ENCODE peak calls at places on chromosome 1, in ten cellular contexts. One of them, this sample, is unnamed.

GRCh38 chr1:201874672-201875071 is 14.0 kb upstream of the SHISA4 start:
- DNase-seq in stimulated activated CD4-positive, alpha-beta T cell treated with anti-CD3 and anti-CD28 coated beads, Interleukin-1b, Interleukin-23, amount 100 ng/mL, for 48 hours: no peak
- DNase-seq in A172: no peak
- DNase-seq in activated T-cell treated with anti-CD3 and anti-CD28 coated beads, Interleukin-2, amount 50 U/mL, for 72 hours: no peak
- DNase-seq in midbrain: no peak
- DNase-seq in pancreas: no peak
- DNase-seq in omental fat pad: no peak
- DNase-seq in astrocyte of the cerebellum: no peak
- DNase-seq in T-helper 1 cell: no peak
- DNase-seq in germinal center: no peak
- DNase-seq in this sample: no peak

GRCh38 chr1:51956528-51957509 is 33.7 kb downstream of the RAB3B start:
- DNase-seq in midbrain: no peak
- DNase-seq in astrocyte of the cerebellum: no peak
- DNase-seq in T-helper 1 cell: no peak
- DNase-seq in A172: peak; percentile 41
- DNase-seq in germinal center: no peak
- DNase-seq in omental fat pad: no peak
- DNase-seq in activated T-cell treated with anti-CD3 and anti-CD28 coated beads, Interleukin-2, amount 50 U/mL, for 72 hours: no peak
- DNase-seq in stimulated activated CD4-positive, alpha-beta T cell treated with anti-CD3 and anti-CD28 coated beads, Interleukin-1b, Interleukin-23, amount 100 ng/mL, for 48 hours: no peak
- DNase-seq in pancreas: no peak
- DNase-seq in this sample: no peak

GRCh38 chr1:82086739-82087138 is 286.0 kb downstream of the ADGRL2 start:
- DNase-seq in astrocyte of the cerebellum: no peak
- DNase-seq in midbrain: no peak
- DNase-seq in T-helper 1 cell: no peak
- DNase-seq in stimulated activated CD4-positive, alpha-beta T cell treated with anti-CD3 and anti-CD28 coated beads, Interleukin-1b, Interleukin-23, amount 100 ng/mL, for 48 hours: no peak
- DNase-seq in germinal center: no peak
- DNase-seq in pancreas: no peak
- DNase-seq in activated T-cell treated with anti-CD3 and anti-CD28 coated beads, Interleukin-2, amount 50 U/mL, for 72 hours: no peak
- DNase-seq in omental fat pad: no peak
- DNase-seq in A172: peak; percentile 40
- DNase-seq in this sample: no peak

GRCh38 chr1:228333739-228334115 is 72.9 kb downstream of the TRIM11 start:
- DNase-seq in germinal center: no peak
- DNase-seq in stimulated activated CD4-positive, alpha-beta T cell treated with anti-CD3 and anti-CD28 coated beads, Interleukin-1b, Interleukin-23, amount 100 ng/mL, for 48 hours: no peak
- DNase-seq in midbrain: no peak
- DNase-seq in omental fat pad: no peak
- DNase-seq in activated T-cell treated with anti-CD3 and anti-CD28 coated beads, Interleukin-2, amount 50 U/mL, for 72 hours: no peak
- DNase-seq in astrocyte of the cerebellum: no peak
- DNase-seq in A172: no peak
- DNase-seq in pancreas: no peak
- DNase-seq in T-helper 1 cell: no peak
- DNase-seq in this sample: no peak

GRCh38 chr1:20417581-20417980 is 68.4 kb downstream of the CAMK2N1 start:
- DNase-seq in pancreas: no peak
- DNase-seq in T-helper 1 cell: no peak
- DNase-seq in astrocyte of the cerebellum: no peak
- DNase-seq in germinal center: no peak
- DNase-seq in omental fat pad: no peak
- DNase-seq in midbrain: no peak
- DNase-seq in A172: no peak
- DNase-seq in stimulated activated CD4-positive, alpha-beta T cell treated with anti-CD3 and anti-CD28 coated beads, Interleukin-1b, Interleukin-23, amount 100 ng/mL, for 48 hours: no peak
- DNase-seq in activated T-cell treated with anti-CD3 and anti-CD28 coated beads, Interleukin-2, amount 50 U/mL, for 72 hours: no peak
- DNase-seq in this sample: no peak

GRCh38 chr1:229558460-229559335 is at the start of gene ABCB10:
- DNase-seq in A172: peak; percentile 96
- DNase-seq in astrocyte of the cerebellum: peak; percentile 91
- DNase-seq in pancreas: peak; percentile 98
- DNase-seq in germinal center: peak; percentile 91
- DNase-seq in midbrain: peak; percentile 99
- DNase-seq in activated T-cell treated with anti-CD3 and anti-CD28 coated beads, Interleukin-2, amount 50 U/mL, for 72 hours: peak; percentile 92
- DNase-seq in T-helper 1 cell: peak; percentile 75
- DNase-seq in omental fat pad: peak; percentile 73
- DNase-seq in stimulated activated CD4-positive, alpha-beta T cell treated with anti-CD3 and anti-CD28 coated beads, Interleukin-1b, Interleukin-23, amount 100 ng/mL, for 48 hours: peak; percentile 89
- DNase-seq in this sample: peak; percentile 90

GRCh38 chr1:91020967-91021685 is 709 bp downstream of the ZNF644 start:
- DNase-seq in midbrain: peak; percentile 70
- DNase-seq in activated T-cell treated with anti-CD3 and anti-CD28 coated beads, Interleukin-2, amount 50 U/mL, for 72 hours: peak; percentile 86
- DNase-seq in omental fat pad: peak; percentile 46
- DNase-seq in astrocyte of the cerebellum: peak; percentile 77
- DNase-seq in pancreas: peak; percentile 66
- DNase-seq in A172: peak; percentile 69
- DNase-seq in stimulated activated CD4-positive, alpha-beta T cell treated with anti-CD3 and anti-CD28 coated beads, Interleukin-1b, Interleukin-23, amount 100 ng/mL, for 48 hours: peak; percentile 80
- DNase-seq in T-helper 1 cell: peak; percentile 67
- DNase-seq in germinal center: peak; percentile 57
- DNase-seq in this sample: peak; percentile 86

GRCh38 chr1:240687820-240688219 is 75.9 kb upstream of the GREM2 start:
- DNase-seq in germinal center: no peak
- DNase-seq in omental fat pad: no peak
- DNase-seq in pancreas: no peak
- DNase-seq in activated T-cell treated with anti-CD3 and anti-CD28 coated beads, Interleukin-2, amount 50 U/mL, for 72 hours: no peak
- DNase-seq in A172: no peak
- DNase-seq in T-helper 1 cell: no peak
- DNase-seq in midbrain: no peak
- DNase-seq in stimulated activated CD4-positive, alpha-beta T cell treated with anti-CD3 and anti-CD28 coated beads, Interleukin-1b, Interleukin-23, amount 100 ng/mL, for 48 hours: no peak
- DNase-seq in astrocyte of the cerebellum: no peak
- DNase-seq in this sample: no peak

GRCh38 chr1:230679131-230679530 is 34.8 kb downstream of the AGT start:
- DNase-seq in T-helper 1 cell: no peak
- DNase-seq in omental fat pad: no peak
- DNase-seq in astrocyte of the cerebellum: no peak
- DNase-seq in stimulated activated CD4-positive, alpha-beta T cell treated with anti-CD3 and anti-CD28 coated beads, Interleukin-1b, Interleukin-23, amount 100 ng/mL, for 48 hours: no peak
- DNase-seq in germinal center: no peak
- DNase-seq in midbrain: no peak
- DNase-seq in activated T-cell treated with anti-CD3 and anti-CD28 coated beads, Interleukin-2, amount 50 U/mL, for 72 hours: no peak
- DNase-seq in pancreas: no peak
- DNase-seq in A172: no peak
- DNase-seq in this sample: no peak

GRCh38 chr1:203481186-203481585 is 5.6 kb downstream of the PRELP start:
- DNase-seq in midbrain: no peak
- DNase-seq in T-helper 1 cell: no peak
- DNase-seq in germinal center: no peak
- DNase-seq in astrocyte of the cerebellum: no peak
- DNase-seq in pancreas: no peak
- DNase-seq in activated T-cell treated with anti-CD3 and anti-CD28 coated beads, Interleukin-2, amount 50 U/mL, for 72 hours: no peak
- DNase-seq in stimulated activated CD4-positive, alpha-beta T cell treated with anti-CD3 and anti-CD28 coated beads, Interleukin-1b, Interleukin-23, amount 100 ng/mL, for 48 hours: no peak
- DNase-seq in A172: no peak
- DNase-seq in omental fat pad: no peak
- DNase-seq in this sample: no peak

GRCh38 chr1:156848461-156849150 is 10.3 kb downstream of the INSRR start:
- DNase-seq in A172: no peak
- DNase-seq in activated T-cell treated with anti-CD3 and anti-CD28 coated beads, Interleukin-2, amount 50 U/mL, for 72 hours: peak; percentile 73
- DNase-seq in T-helper 1 cell: peak; percentile 64
- DNase-seq in omental fat pad: no peak
- DNase-seq in pancreas: no peak
- DNase-seq in astrocyte of the cerebellum: peak; percentile 70
- DNase-seq in stimulated activated CD4-positive, alpha-beta T cell treated with anti-CD3 and anti-CD28 coated beads, Interleukin-1b, Interleukin-23, amount 100 ng/mL, for 48 hours: peak; percentile 75
- DNase-seq in germinal center: no peak
- DNase-seq in midbrain: no peak
- DNase-seq in this sample: peak; percentile 90

GRCh38 chr1:230292739-230293720 is 133.1 kb downstream of the PGBD5 start:
- DNase-seq in stimulated activated CD4-positive, alpha-beta T cell treated with anti-CD3 and anti-CD28 coated beads, Interleukin-1b, Interleukin-23, amount 100 ng/mL, for 48 hours: no peak
- DNase-seq in astrocyte of the cerebellum: no peak
- DNase-seq in pancreas: no peak
- DNase-seq in A172: no peak
- DNase-seq in germinal center: no peak
- DNase-seq in activated T-cell treated with anti-CD3 and anti-CD28 coated beads, Interleukin-2, amount 50 U/mL, for 72 hours: no peak
- DNase-seq in T-helper 1 cell: no peak
- DNase-seq in midbrain: no peak
- DNase-seq in omental fat pad: no peak
- DNase-seq in this sample: no peak

GRCh38 chr1:70140343-70140742 is 65.0 kb downstream of the LRRC40 start:
- DNase-seq in stimulated activated CD4-positive, alpha-beta T cell treated with anti-CD3 and anti-CD28 coated beads, Interleukin-1b, Interleukin-23, amount 100 ng/mL, for 48 hours: no peak
- DNase-seq in activated T-cell treated with anti-CD3 and anti-CD28 coated beads, Interleukin-2, amount 50 U/mL, for 72 hours: no peak
- DNase-seq in A172: no peak
- DNase-seq in astrocyte of the cerebellum: peak; percentile 38
- DNase-seq in germinal center: no peak
- DNase-seq in midbrain: peak; percentile 14
- DNase-seq in omental fat pad: no peak
- DNase-seq in pancreas: no peak
- DNase-seq in T-helper 1 cell: no peak
- DNase-seq in this sample: no peak

GRCh38 chr1:180898441-180899219 is 14.1 kb upstream of the KIAA1614 start:
- DNase-seq in pancreas: no peak
- DNase-seq in astrocyte of the cerebellum: no peak
- DNase-seq in omental fat pad: no peak
- DNase-seq in activated T-cell treated with anti-CD3 and anti-CD28 coated beads, Interleukin-2, amount 50 U/mL, for 72 hours: no peak
- DNase-seq in T-helper 1 cell: no peak
- DNase-seq in germinal center: no peak
- DNase-seq in stimulated activated CD4-positive, alpha-beta T cell treated with anti-CD3 and anti-CD28 coated beads, Interleukin-1b, Interleukin-23, amount 100 ng/mL, for 48 hours: no peak
- DNase-seq in midbrain: no peak
- DNase-seq in A172: no peak
- DNase-seq in this sample: no peak

GRCh38 chr1:21814241-21814918 is 2.3 kb downstream of the LDLRAD2 start:
- DNase-seq in stimulated activated CD4-positive, alpha-beta T cell treated with anti-CD3 and anti-CD28 coated beads, Interleukin-1b, Interleukin-23, amount 100 ng/mL, for 48 hours: no peak
- DNase-seq in germinal center: peak; percentile 86
- DNase-seq in T-helper 1 cell: no peak
- DNase-seq in pancreas: no peak
- DNase-seq in activated T-cell treated with anti-CD3 and anti-CD28 coated beads, Interleukin-2, amount 50 U/mL, for 72 hours: peak; percentile 38
- DNase-seq in midbrain: no peak
- DNase-seq in omental fat pad: no peak
- DNase-seq in astrocyte of the cerebellum: no peak
- DNase-seq in A172: no peak
- DNase-seq in this sample: no peak

GRCh38 chr1:25890249-25891034 is 14.9 kb upstream of the PAQR7 start:
- DNase-seq in astrocyte of the cerebellum: no peak
- DNase-seq in pancreas: peak; percentile 65
- DNase-seq in stimulated activated CD4-positive, alpha-beta T cell treated with anti-CD3 and anti-CD28 coated beads, Interleukin-1b, Interleukin-23, amount 100 ng/mL, for 48 hours: no peak
- DNase-seq in omental fat pad: no peak
- DNase-seq in T-helper 1 cell: no peak
- DNase-seq in midbrain: no peak
- DNase-seq in activated T-cell treated with anti-CD3 and anti-CD28 coated beads, Interleukin-2, amount 50 U/mL, for 72 hours: no peak
- DNase-seq in germinal center: no peak
- DNase-seq in A172: peak; percentile 69
- DNase-seq in this sample: no peak

GRCh38 chr1:205588691-205589445 is 42.9 kb downstream of the ELK4 start:
- DNase-seq in germinal center: no peak
- DNase-seq in activated T-cell treated with anti-CD3 and anti-CD28 coated beads, Interleukin-2, amount 50 U/mL, for 72 hours: peak; percentile 59
- DNase-seq in astrocyte of the cerebellum: no peak
- DNase-seq in omental fat pad: no peak
- DNase-seq in stimulated activated CD4-positive, alpha-beta T cell treated with anti-CD3 and anti-CD28 coated beads, Interleukin-1b, Interleukin-23, amount 100 ng/mL, for 48 hours: peak; percentile 26
- DNase-seq in midbrain: no peak
- DNase-seq in A172: peak; percentile 26
- DNase-seq in T-helper 1 cell: no peak
- DNase-seq in pancreas: no peak
- DNase-seq in this sample: no peak